ENCODE peak calls at places on chromosomes 16 and 17, in ten cellular contexts. D, Q, E, N, T, K, G, Z, M and U are unnamed samples. For H3K9me3 and H3K27me3, the result is how much of the 10 kb centered on the place peaks cover.

GRCh38 chr17:32020943-32021617 is 13.9 kb downstream of the LRRC37B start:
- DNase-seq in D (no peak), Q (no peak), E (no peak), N (no peak), T (no peak), K (no peak), G (no peak), Z (no peak), M (no peak), U (no peak)

GRCh38 chr16:15715221-15715620 is 65.2 kb downstream of the NDE1 start:
- DNase-seq in D (no peak), Q (no peak), E (no peak), N (no peak), T (no peak), K (no peak), G (no peak), Z (no peak), M (no peak), U (no peak)

GRCh38 chr16:83717814-83718213 is 90.0 kb upstream of the HSBP1 start:
- DNase-seq in D (peak), Q (no peak), E (no peak), N (no peak), T (no peak), K (no peak), G (no peak), Z (no peak), M (peak), U (no peak)

GRCh38 chr17:21376835-21377690 is 906 bp downstream of the KCNJ12 start:
- DNase-seq in D (peak), Q (no peak), E (no peak), N (no peak), T (no peak), K (no peak), G (no peak), Z (peak), M (peak), U (no peak)

GRCh38 chr17:57080708-57081107 is 4.3 kb upstream of the AKAP1 start:
- DNase-seq in D (peak), Q (no peak), E (no peak), N (peak), T (no peak), K (no peak), G (no peak), Z (no peak), M (no peak), U (no peak)

GRCh38 chr17:44110823-44111633 is 12.4 kb downstream of the HDAC5 start:
- DNase-seq in D (peak), Q (peak), E (peak), N (peak), T (peak), K (no peak), G (peak), Z (peak), M (peak), U (peak)

GRCh38 chr16:58464047-58464915 is 35.7 kb upstream of the NDRG4 start:
- DNase-seq in D (peak), Q (peak), E (no peak), N (no peak), T (no peak), K (no peak), G (peak), Z (peak), M (peak), U (no peak)

GRCh38 chr17:17298108-17298507 is 5.1 kb upstream of the NT5M start:
- DNase-seq in D (peak), Q (no peak), E (no peak), N (peak), T (no peak), K (no peak), G (no peak), Z (no peak), M (peak), U (no peak)

GRCh38 chr16:71389330-71389729 is 30.8 kb downstream of the CALB2 start:
- DNase-seq in D (no peak), Q (no peak), E (no peak), N (no peak), T (no peak), K (no peak), G (no peak), Z (no peak), M (no peak), U (no peak)

GRCh38 chr17:14805348-14805747 is 459.8 kb downstream of the PMP22 start:
- DNase-seq in D (peak), Q (peak), E (no peak), N (no peak), T (no peak), K (no peak), G (no peak), Z (no peak), M (peak), U (no peak)

GRCh38 chr16:69329369-69330285 is 761 bp downstream of the PDF start:
- DNase-seq in D (peak), Q (peak), E (no peak), N (peak), T (no peak), K (no peak), G (no peak), Z (no peak), M (no peak), U (no peak)

GRCh38 chr17:4186244-4186920 is 43.4 kb downstream of the CYB5D2 start:
- DNase-seq in D (no peak), Q (no peak), E (no peak), N (no peak), T (no peak), K (no peak), G (no peak), Z (no peak), M (no peak), U (no peak)

GRCh38 chr16:50372611-50373344 is 4.0 kb upstream of the BRD7 start:
- DNase-seq in D (peak), Q (no peak), E (no peak), N (no peak), T (no peak), K (no peak), G (peak), Z (no peak), M (peak), U (no peak)

GRCh38 chr16:63331111-63331510 is 1294.9 kb upstream of the CDH8 start:
- DNase-seq in D (no peak), Q (no peak), E (no peak), N (no peak), T (no peak), K (no peak), G (no peak), Z (no peak), M (no peak), U (no peak)

GRCh38 chr16:8720080-8720966 is 45.9 kb downstream of the ABAT start:
- DNase-seq in D (no peak), Q (peak), E (no peak), N (no peak), T (no peak), K (no peak), G (no peak), Z (no peak), M (no peak), U (no peak)

GRCh38 chr17:3827124-3827773 is 18.8 kb downstream of the NCBP3 start:
- DNase-seq in D (peak), Q (peak), E (peak), N (peak), T (no peak), K (no peak), G (no peak), Z (peak), M (peak), U (peak)

GRCh38 chr16:89067677-89068076 is 26.0 kb upstream of the ACSF3 start:
- DNase-seq in D (no peak), Q (no peak), E (no peak), N (no peak), T (no peak), K (no peak), G (no peak), Z (peak), M (peak), U (no peak)

GRCh38 chr16:66830422-66831404 is at the start of gene NAE1:
- DNase-seq in D (peak), Q (peak), E (peak), N (peak), T (peak), K (peak), G (peak), Z (peak), M (peak), U (peak)

GRCh38 chr16:2973081-2973480 is 3.9 kb downstream of the PAQR4 start:
- DNase-seq in D (no peak), Q (no peak), E (no peak), N (no peak), T (no peak), K (no peak), G (no peak), Z (no peak), M (no peak), U (no peak)

GRCh38 chr16:84672276-84673202 is 24.2 kb downstream of the KLHL36 start:
- DNase-seq in D (peak), Q (peak), E (peak), N (peak), T (peak), K (peak), G (peak), Z (peak), M (peak), U (peak)

GRCh38 chr17:51434434-51435170 is 174.3 kb downstream of the UTP18 start:
- DNase-seq in D (no peak), Q (no peak), E (peak), N (no peak), T (no peak), K (no peak), G (no peak), Z (no peak), M (no peak), U (no peak)

GRCh38 chr16:11447272-11447671 is 102.0 kb downstream of the RMI2 start:
- DNase-seq in D (no peak), Q (no peak), E (no peak), N (no peak), T (no peak), K (no peak), G (no peak), Z (no peak), M (no peak), U (no peak)

GRCh38 chr17:67585077-67585602 is 132.6 kb upstream of the NOL11 start:
- DNase-seq in D (no peak), Q (no peak), E (no peak), N (no peak), T (no peak), K (no peak), G (no peak), Z (no peak), M (no peak), U (no peak)

GRCh38 chr17:62840871-62841270 is 32.8 kb upstream of the MARCHF10 start:
- DNase-seq in D (no peak), Q (no peak), E (no peak), N (no peak), T (no peak), K (no peak), G (no peak), Z (no peak), M (no peak), U (no peak)

GRCh38 chr16:29975134-29975538 is 1.5 kb downstream of the TAOK2 start:
- DNase-seq in D (no peak), Q (no peak), E (no peak), N (no peak), T (no peak), K (no peak), G (no peak), Z (no peak), M (no peak), U (no peak)

GRCh38 chr17:1943432-1943802 is 81.7 kb downstream of the RTN4RL1 start:
- DNase-seq in D (no peak), Q (no peak), E (no peak), N (no peak), T (no peak), K (no peak), G (no peak), Z (no peak), M (no peak), U (no peak)

GRCh38 chr17:77234695-77235094 is 93.9 kb downstream of the SEC14L1 start:
- DNase-seq in D (no peak), Q (no peak), E (no peak), N (no peak), T (no peak), K (no peak), G (no peak), Z (no peak), M (no peak), U (no peak)

GRCh38 chr17:44095647-44096496 is 25.3 kb downstream of the G6PC3 start:
- DNase-seq in D (peak), Q (peak), E (peak), N (no peak), T (peak), K (peak), G (peak), Z (no peak), M (peak), U (no peak)

GRCh38 chr17:6627019-6627418 is 13.5 kb downstream of the KIAA0753 start:
- DNase-seq in D (peak), Q (no peak), E (no peak), N (no peak), T (no peak), K (no peak), G (no peak), Z (no peak), M (peak), U (no peak)

DNA sequence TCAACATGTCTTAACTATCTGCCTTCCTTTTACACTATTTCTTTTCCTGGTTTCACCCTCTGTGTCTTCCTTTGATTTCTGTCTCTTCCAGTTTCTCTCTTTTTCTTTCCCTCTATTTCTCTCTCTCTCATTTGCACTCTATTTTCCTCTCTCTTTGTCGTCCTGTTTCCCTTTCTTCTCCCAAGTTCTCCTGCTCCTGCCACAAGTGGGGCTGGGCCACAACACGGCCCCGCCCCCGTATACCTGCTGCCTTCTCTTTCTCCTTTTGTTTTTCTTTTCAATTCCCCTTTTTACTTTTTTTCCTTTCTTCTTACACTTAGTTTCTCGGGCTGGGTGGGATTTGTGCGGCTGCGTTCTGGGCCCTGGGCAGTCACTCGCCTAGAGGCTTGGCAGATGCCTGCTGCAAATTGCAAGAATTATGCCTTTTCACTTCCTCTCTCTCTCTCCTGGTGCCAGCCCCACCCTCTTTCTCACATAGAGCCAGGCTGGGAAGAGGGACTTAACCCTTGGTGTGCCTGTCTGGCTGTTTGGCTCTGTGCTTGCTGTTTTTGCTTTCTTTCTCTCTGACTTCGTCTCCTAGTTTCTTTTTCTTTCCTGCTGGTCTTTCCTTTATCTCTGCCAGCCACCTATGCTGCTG is 2139.4 kb downstream of the TP53TG3F start:
- DNase-seq in D (no peak), Q (no peak), E (no peak), N (no peak), T (no peak), K (no peak), G (no peak), Z (no peak), M (no peak), U (no peak)
- H3K9me3 ChIP-seq in D (under half), Q (under half), E (under half), N (under half), T (under half), K (under half), G (under half), Z (under half), M (under half), U (under half)

GRCh38 chr16:4377573-4378146 is 6.0 kb downstream of the VASN start:
- DNase-seq in D (peak), Q (peak), E (no peak), N (no peak), T (no peak), K (no peak), G (no peak), Z (peak), M (peak), U (no peak)
- H3K4me3 ChIP-seq in D (peak), Q (no peak), E (no peak), N (no peak), T (no peak), K (no peak), G (no peak), Z (no peak), M (peak), U (no peak)

GRCh38 chr17:74072340-74072739 is 131.1 kb upstream of the RPL38 start:
- DNase-seq in D (no peak), Q (no peak), E (no peak), N (no peak), T (no peak), K (no peak), G (no peak), Z (no peak), M (no peak), U (no peak)
- H3K27me3 ChIP-seq in D (under half), Q (under half), E (under half), N (under half), T (under half), K (under half), G (under half), Z (under half), M (under half), U (under half)

GRCh38 chr16:26252598-26252997 is 560.8 kb downstream of the HS3ST4 start:
- DNase-seq in D (no peak), Q (no peak), E (no peak), N (no peak), T (no peak), K (no peak), G (no peak), Z (no peak), M (no peak), U (no peak)

GRCh38 chr16:26247063-26247462 is 555.3 kb downstream of the HS3ST4 start:
- DNase-seq in D (no peak), Q (no peak), E (no peak), N (no peak), T (no peak), K (no peak), G (no peak), Z (no peak), M (no peak), U (no peak)
- H3K9me3 ChIP-seq in D (under half), Q (under half), E (under half), N (under half), T (under half), K (under half), G (under half), Z (under half), M (under half), U (under half)

GRCh38 chr17:58279736-58280479 is 827 bp downstream of the MPO start:
- DNase-seq in D (no peak), Q (no peak), E (no peak), N (peak), T (peak), K (no peak), G (no peak), Z (no peak), M (no peak), U (no peak)
- H3K4me3 ChIP-seq in D (no peak), Q (no peak), E (no peak), N (no peak), T (no peak), K (no peak), G (peak), Z (no peak), M (no peak), U (no peak)

DNA sequence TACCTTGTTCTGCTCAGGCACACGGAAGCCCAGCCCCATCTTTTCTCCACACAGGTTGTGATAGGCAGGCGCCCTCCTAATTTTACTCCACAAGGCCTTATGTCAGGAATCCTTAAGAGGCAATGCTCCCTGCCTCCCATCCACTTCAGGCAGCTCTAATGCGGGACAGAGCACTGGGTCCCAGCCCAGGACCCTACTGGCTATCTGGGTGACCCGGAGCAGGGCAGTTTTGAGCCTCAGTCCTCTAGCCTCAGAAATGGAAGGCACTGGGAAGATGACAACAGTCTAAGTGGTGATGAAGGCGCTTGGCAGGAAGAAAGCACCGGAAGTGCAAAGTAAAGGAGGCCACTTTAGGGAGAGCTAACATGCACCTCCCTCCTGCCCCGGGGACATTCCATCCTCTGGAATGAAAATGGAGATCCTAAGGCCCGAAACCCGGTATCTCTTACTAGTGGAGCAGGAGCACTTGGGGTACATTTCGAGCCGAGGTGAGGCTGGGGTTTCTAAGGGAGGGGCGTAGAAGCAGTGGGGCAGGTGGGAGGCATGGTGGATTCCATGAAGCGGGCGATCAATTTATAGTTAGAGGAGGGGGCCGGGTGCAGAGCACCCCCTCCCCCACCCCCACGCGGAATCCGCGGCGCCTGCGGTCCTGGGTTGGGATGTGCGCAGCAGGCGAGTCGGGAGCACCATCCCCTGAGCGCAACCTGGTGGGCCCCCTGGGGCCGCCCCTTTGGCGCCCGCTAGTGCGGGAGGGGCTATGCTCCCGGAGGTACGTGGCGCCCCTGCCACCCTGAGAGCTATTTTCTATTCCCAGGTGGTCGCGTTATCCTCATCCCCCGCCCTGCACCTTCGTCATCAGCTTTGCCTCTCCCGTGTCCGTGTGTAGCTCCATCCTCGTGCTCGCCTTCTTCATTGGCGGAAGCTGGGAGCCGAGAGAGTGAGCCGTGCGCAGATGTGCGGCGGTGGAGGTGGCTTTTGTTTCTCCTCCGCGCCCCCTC is 4.9 kb downstream of the MT1F start:
- DNase-seq in D (no peak), Q (no peak), E (no peak), N (no peak), T (no peak), K (no peak), G (no peak), Z (no peak), M (no peak), U (no peak)
- H3K27me3 ChIP-seq in D (under half), Q (half or more), E (half or more), N (half or more), T (under half), K (half or more), G (half or more), Z (half or more), M (half or more), U (under half)

DNA sequence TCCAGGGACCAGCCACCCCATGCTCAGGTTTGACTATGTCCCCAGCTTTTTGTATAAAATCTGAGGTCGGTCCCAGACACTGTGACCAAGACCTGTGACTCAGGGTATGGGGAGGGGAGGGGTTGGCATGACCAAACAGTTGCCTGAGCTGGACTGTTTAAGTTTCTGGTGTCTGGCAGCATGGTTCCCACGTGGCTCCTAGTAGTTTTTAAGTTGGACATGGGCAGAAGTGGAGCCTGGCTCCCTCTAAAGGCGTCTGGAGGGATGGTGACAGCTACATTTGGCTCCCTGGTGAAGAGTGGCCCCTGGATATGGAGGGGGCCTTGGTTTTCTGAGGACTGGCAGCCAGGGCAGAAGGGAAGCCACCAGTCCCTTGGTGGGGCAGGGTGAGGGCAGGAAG is 7.9 kb downstream of the SMCR8 start:
- DNase-seq in D (peak), Q (no peak), E (no peak), N (no peak), T (no peak), K (no peak), G (no peak), Z (no peak), M (no peak), U (no peak)
- H3K9me3 ChIP-seq in D (under half), Q (under half), E (under half), N (under half), T (under half), K (under half), G (under half), Z (under half), M (under half), U (under half)